ENCODE peak calls at places on chromosome X, in six cellular contexts. B, X, J, H, M and F are unnamed samples.

GRCh38 chrX:7987160-7987992 is 60.2 kb upstream of the PNPLA4 start:
- DNase-seq in J (no peak), M (no peak), B (no peak), H (no peak), X (peak; percentile 8), F (no peak)

GRCh38 chrX:150148749-150149672 is 210.7 kb upstream of the EOLA2 start:
- DNase-seq in B (no peak), M (no peak), H (no peak), J (no peak), X (peak; percentile 37), F (no peak)

GRCh38 chrX:154142386-154142785 is 1.7 kb upstream of the OPN1LW start:
- DNase-seq in X (no peak), H (no peak), J (no peak), B (no peak), M (no peak), F (no peak)

GRCh38 chrX:53048169-53049126 is at the start of gene GPR173:
- DNase-seq in X (peak; percentile 67), J (peak; percentile 85), M (no peak), H (peak; percentile 38), B (no peak), F (no peak)

GRCh38 chrX:104351173-104351769 is 96.5 kb upstream of the ESX1 start:
- DNase-seq in X (peak; percentile 77), J (no peak), H (no peak), M (no peak), B (no peak), F (no peak)

GRCh38 chrX:18895157-18895952 is 88.6 kb downstream of the PHKA2 start:
- DNase-seq in B (no peak), J (no peak), X (no peak), H (no peak), M (no peak), F (no peak)

GRCh38 chrX:83845397-83845796 is 15.5 kb upstream of the CYLC1 start:
- DNase-seq in X (peak; percentile 0), H (peak; percentile 25), B (no peak), M (peak; percentile 40), J (peak; percentile 57), F (no peak)

GRCh38 chrX:155997436-155997835 is at the start of gene IL9R:
- DNase-seq in M (peak; percentile 56), J (no peak), B (peak; percentile 17), H (no peak), X (no peak), F (no peak)